ENCODE peak calls at places on chromosomes 11 and 22, in seven cellular contexts. One of them, this sample, is unnamed.
A peak's percentile ranks its signal among the peaks of the same experiment; 100 is the strongest.

GRCh38 chr11:68106165-68106940 is 14.8 kb downstream of the CHKA start:
- DNase-seq in IMR-90: no peak
- DNase-seq in cardiac fibroblast: peak; percentile 57
- DNase-seq in BJ: no peak
- DNase-seq in fibroblast of villous mesenchyme: no peak
- DNase-seq in heart left ventricle: no peak
- DNase-seq in GM06990: no peak
- DNase-seq in this sample: no peak

GRCh38 chr11:11422291-11423128 is 69.5 kb upstream of the CSNK2A3 start:
- DNase-seq in IMR-90: no peak
- DNase-seq in cardiac fibroblast: no peak
- DNase-seq in BJ: no peak
- DNase-seq in fibroblast of villous mesenchyme: no peak
- DNase-seq in heart left ventricle: no peak
- DNase-seq in GM06990: no peak
- DNase-seq in this sample: no peak

GRCh38 chr11:16788141-16789060 is 50.0 kb downstream of the C11orf58 start:
- DNase-seq in IMR-90: peak; percentile 71
- DNase-seq in cardiac fibroblast: peak; percentile 87
- DNase-seq in BJ: no peak
- DNase-seq in fibroblast of villous mesenchyme: peak; percentile 68
- DNase-seq in heart left ventricle: peak; percentile 67
- DNase-seq in GM06990: peak; percentile 67
- DNase-seq in this sample: peak; percentile 78

GRCh38 chr11:118164885-118165284 is 11.6 kb downstream of the SCN2B start:
- DNase-seq in IMR-90: no peak
- DNase-seq in cardiac fibroblast: no peak
- DNase-seq in BJ: no peak
- DNase-seq in fibroblast of villous mesenchyme: no peak
- DNase-seq in heart left ventricle: no peak
- DNase-seq in GM06990: no peak
- DNase-seq in this sample: no peak

GRCh38 chr11:117888140-117888561 is 11.7 kb upstream of the FXYD6 start:
- DNase-seq in IMR-90: no peak
- DNase-seq in cardiac fibroblast: no peak
- DNase-seq in BJ: no peak
- DNase-seq in fibroblast of villous mesenchyme: no peak
- DNase-seq in heart left ventricle: no peak
- DNase-seq in GM06990: no peak
- DNase-seq in this sample: no peak

GRCh38 chr22:23538502-23538860 is 41.6 kb downstream of the IGLL1 start:
- DNase-seq in IMR-90: no peak
- DNase-seq in cardiac fibroblast: no peak
- DNase-seq in BJ: no peak
- DNase-seq in fibroblast of villous mesenchyme: no peak
- DNase-seq in heart left ventricle: no peak
- DNase-seq in GM06990: no peak
- DNase-seq in this sample: peak; percentile 6

GRCh38 chr11:1230121-1230455 is 7.2 kb downstream of the MUC5B start:
- DNase-seq in IMR-90: no peak
- DNase-seq in cardiac fibroblast: no peak
- DNase-seq in BJ: no peak
- DNase-seq in fibroblast of villous mesenchyme: no peak
- DNase-seq in heart left ventricle: no peak
- DNase-seq in GM06990: no peak
- DNase-seq in this sample: no peak

GRCh38 chr11:22808559-22809197 is 20.9 kb downstream of the SVIP start:
- DNase-seq in IMR-90: no peak
- DNase-seq in cardiac fibroblast: peak; percentile 44
- DNase-seq in BJ: no peak
- DNase-seq in fibroblast of villous mesenchyme: no peak
- DNase-seq in heart left ventricle: peak; percentile 37
- DNase-seq in GM06990: no peak
- DNase-seq in this sample: no peak

GRCh38 chr11:13984616-13985474 is 22.3 kb downstream of the SPON1 start:
- DNase-seq in IMR-90: peak; percentile 95
- DNase-seq in cardiac fibroblast: peak; percentile 69
- DNase-seq in BJ: peak; percentile 75
- DNase-seq in fibroblast of villous mesenchyme: peak; percentile 94
- DNase-seq in heart left ventricle: no peak
- DNase-seq in GM06990: no peak
- DNase-seq in this sample: no peak

GRCh38 chr11:128835741-128836410 is 31.2 kb downstream of the KCNJ1 start:
- DNase-seq in IMR-90: no peak
- DNase-seq in cardiac fibroblast: peak; percentile 91
- DNase-seq in BJ: no peak
- DNase-seq in fibroblast of villous mesenchyme: no peak
- DNase-seq in heart left ventricle: peak; percentile 72
- DNase-seq in GM06990: no peak
- DNase-seq in this sample: peak; percentile 33

GRCh38 chr11:89491141-89491690 is at the start of gene NOX4:
- DNase-seq in IMR-90: peak; percentile 48
- DNase-seq in cardiac fibroblast: peak; percentile 61
- DNase-seq in BJ: no peak
- DNase-seq in fibroblast of villous mesenchyme: peak; percentile 16
- DNase-seq in heart left ventricle: peak; percentile 47
- DNase-seq in GM06990: no peak
- DNase-seq in this sample: peak; percentile 67

GRCh38 chr11:17711836-17712235 is 7.5 kb upstream of the MYOD1 start:
- DNase-seq in IMR-90: no peak
- DNase-seq in cardiac fibroblast: no peak
- DNase-seq in BJ: no peak
- DNase-seq in fibroblast of villous mesenchyme: no peak
- DNase-seq in heart left ventricle: no peak
- DNase-seq in GM06990: no peak
- DNase-seq in this sample: no peak

GRCh38 chr11:108944486-108945178 is 279.8 kb downstream of the DDX10 start:
- DNase-seq in IMR-90: no peak
- DNase-seq in cardiac fibroblast: no peak
- DNase-seq in BJ: no peak
- DNase-seq in fibroblast of villous mesenchyme: no peak
- DNase-seq in heart left ventricle: no peak
- DNase-seq in GM06990: no peak
- DNase-seq in this sample: no peak

GRCh38 chr11:80024119-80024518 is 583.3 kb upstream of the TENM4 start:
- DNase-seq in IMR-90: no peak
- DNase-seq in cardiac fibroblast: no peak
- DNase-seq in BJ: no peak
- DNase-seq in fibroblast of villous mesenchyme: no peak
- DNase-seq in heart left ventricle: no peak
- DNase-seq in GM06990: no peak
- DNase-seq in this sample: no peak

GRCh38 chr11:26944866-26945664 is 48.8 kb upstream of the FIBIN start:
- DNase-seq in IMR-90: peak; percentile 53
- DNase-seq in cardiac fibroblast: peak; percentile 60
- DNase-seq in BJ: peak; percentile 81
- DNase-seq in fibroblast of villous mesenchyme: no peak
- DNase-seq in heart left ventricle: no peak
- DNase-seq in GM06990: no peak
- DNase-seq in this sample: peak; percentile 40

GRCh38 chr22:18012528-18012927 is 11.8 kb downstream of the MICAL3 start:
- DNase-seq in IMR-90: peak; percentile 62
- DNase-seq in cardiac fibroblast: no peak
- DNase-seq in BJ: no peak
- DNase-seq in fibroblast of villous mesenchyme: no peak
- DNase-seq in heart left ventricle: no peak
- DNase-seq in GM06990: no peak
- DNase-seq in this sample: peak; percentile 69

GRCh38 chr11:477042-477715 is 27.1 kb downstream of the PTDSS2 start:
- DNase-seq in IMR-90: no peak
- DNase-seq in cardiac fibroblast: no peak
- DNase-seq in BJ: no peak
- DNase-seq in fibroblast of villous mesenchyme: no peak
- DNase-seq in heart left ventricle: no peak
- DNase-seq in GM06990: no peak
- DNase-seq in this sample: peak; percentile 32

GRCh38 chr11:104546486-104546885 is 351.8 kb downstream of the CASP12 start:
- DNase-seq in IMR-90: no peak
- DNase-seq in cardiac fibroblast: no peak
- DNase-seq in BJ: no peak
- DNase-seq in fibroblast of villous mesenchyme: no peak
- DNase-seq in heart left ventricle: no peak
- DNase-seq in GM06990: no peak
- DNase-seq in this sample: no peak

GRCh38 chr11:104549019-104549418 is 349.2 kb downstream of the CASP12 start:
- DNase-seq in IMR-90: no peak
- DNase-seq in cardiac fibroblast: no peak
- DNase-seq in BJ: no peak
- DNase-seq in fibroblast of villous mesenchyme: no peak
- DNase-seq in heart left ventricle: no peak
- DNase-seq in GM06990: no peak
- DNase-seq in this sample: no peak

DNA sequence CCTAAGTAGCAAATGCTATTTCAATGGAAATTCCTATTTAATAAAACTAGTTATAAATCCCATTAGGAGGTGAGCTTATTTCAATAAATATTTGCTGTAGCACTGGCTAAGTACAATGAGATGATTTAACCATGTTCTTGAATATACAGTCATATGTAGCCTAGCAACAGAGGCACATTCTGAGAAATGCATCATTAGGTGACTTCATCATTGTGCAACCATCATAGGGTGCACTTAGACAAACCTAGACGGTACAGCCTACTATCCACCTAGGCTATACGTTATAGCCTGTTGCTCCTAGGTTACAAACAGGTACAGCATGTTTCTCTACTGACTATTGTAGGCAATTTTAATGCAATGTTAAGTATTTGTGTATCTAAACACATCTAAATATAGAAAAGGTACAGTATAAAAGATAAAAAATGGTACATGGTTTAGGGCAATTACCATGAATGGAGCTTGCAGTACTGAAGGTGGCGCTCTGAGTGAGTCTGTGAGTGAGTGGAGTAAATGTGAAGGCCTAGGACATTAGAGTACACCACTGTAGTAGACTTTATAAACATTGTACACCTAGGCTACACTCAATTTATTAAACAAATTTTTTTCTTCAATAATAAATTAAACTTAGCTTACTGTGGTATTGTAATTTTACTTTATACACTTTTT is 350.1 kb downstream of the CASP12 start:
- DNase-seq in IMR-90: peak; percentile 63
- DNase-seq in cardiac fibroblast: peak; percentile 18
- DNase-seq in BJ: no peak
- DNase-seq in fibroblast of villous mesenchyme: no peak
- DNase-seq in heart left ventricle: no peak
- DNase-seq in GM06990: no peak
- DNase-seq in this sample: peak; percentile 58
- TF ChIP-seq CTCF in IMR-90: no peak
- TF ChIP-seq CTCF in cardiac fibroblast: no peak
- TF ChIP-seq CTCF in BJ: no peak
- TF ChIP-seq CTCF in fibroblast of villous mesenchyme: peak; percentile 13
- TF ChIP-seq CTCF in heart left ventricle: no peak
- TF ChIP-seq CTCF in GM06990: no peak
- TF ChIP-seq CTCF in this sample: peak; percentile 3

GRCh38 chr11:34270711-34271110 is 87.1 kb downstream of the ABTB2 start:
- DNase-seq in IMR-90: no peak
- DNase-seq in cardiac fibroblast: no peak
- DNase-seq in BJ: no peak
- DNase-seq in fibroblast of villous mesenchyme: no peak
- DNase-seq in heart left ventricle: no peak
- DNase-seq in GM06990: no peak
- DNase-seq in this sample: no peak
- H3K4me3 ChIP-seq in IMR-90: no peak overlapping the region
- H3K4me3 ChIP-seq in cardiac fibroblast: no peak overlapping the region
- H3K4me3 ChIP-seq in BJ: no peak overlapping the region
- H3K4me3 ChIP-seq in fibroblast of villous mesenchyme: no peak overlapping the region
- H3K4me3 ChIP-seq in heart left ventricle: no peak overlapping the region
- H3K4me3 ChIP-seq in GM06990: no peak overlapping the region
- H3K4me3 ChIP-seq in this sample: no peak overlapping the region

GRCh38 chr22:49923445-49923844 is 5.0 kb downstream of the CRELD2 start:
- DNase-seq in IMR-90: peak; percentile 81
- DNase-seq in cardiac fibroblast: no peak
- DNase-seq in BJ: no peak
- DNase-seq in fibroblast of villous mesenchyme: no peak
- DNase-seq in heart left ventricle: no peak
- DNase-seq in GM06990: peak; percentile 85
- DNase-seq in this sample: no peak
- TF ChIP-seq CTCF in IMR-90: peak; percentile 76
- TF ChIP-seq CTCF in cardiac fibroblast: peak; percentile 6
- TF ChIP-seq CTCF in BJ: peak; percentile 35
- TF ChIP-seq CTCF in fibroblast of villous mesenchyme: peak; percentile 14
- TF ChIP-seq CTCF in heart left ventricle: no peak
- TF ChIP-seq CTCF in GM06990: peak; percentile 75
- TF ChIP-seq CTCF in this sample: peak; percentile 37

GRCh38 chr11:77040889-77041288 is 6.7 kb downstream of the B3GNT6 start:
- DNase-seq in IMR-90: no peak
- DNase-seq in cardiac fibroblast: no peak
- DNase-seq in BJ: no peak
- DNase-seq in fibroblast of villous mesenchyme: no peak
- DNase-seq in heart left ventricle: no peak
- DNase-seq in GM06990: no peak
- DNase-seq in this sample: no peak

GRCh38 chr11:77038029-77038824 is 4.0 kb downstream of the B3GNT6 start:
- DNase-seq in IMR-90: peak; percentile 29
- DNase-seq in cardiac fibroblast: no peak
- DNase-seq in BJ: no peak
- DNase-seq in fibroblast of villous mesenchyme: no peak
- DNase-seq in heart left ventricle: no peak
- DNase-seq in GM06990: no peak
- DNase-seq in this sample: no peak

GRCh38 chr11:77038825-77039326 is 4.7 kb downstream of the B3GNT6 start:
- DNase-seq in IMR-90: no peak
- DNase-seq in cardiac fibroblast: no peak
- DNase-seq in BJ: no peak
- DNase-seq in fibroblast of villous mesenchyme: no peak
- DNase-seq in heart left ventricle: no peak
- DNase-seq in GM06990: peak; percentile 23
- DNase-seq in this sample: no peak

GRCh38 chr11:77040401-77040777 is 6.2 kb downstream of the B3GNT6 start:
- DNase-seq in IMR-90: no peak
- DNase-seq in cardiac fibroblast: no peak
- DNase-seq in BJ: no peak
- DNase-seq in fibroblast of villous mesenchyme: no peak
- DNase-seq in heart left ventricle: no peak
- DNase-seq in GM06990: no peak
- DNase-seq in this sample: no peak

DNA sequence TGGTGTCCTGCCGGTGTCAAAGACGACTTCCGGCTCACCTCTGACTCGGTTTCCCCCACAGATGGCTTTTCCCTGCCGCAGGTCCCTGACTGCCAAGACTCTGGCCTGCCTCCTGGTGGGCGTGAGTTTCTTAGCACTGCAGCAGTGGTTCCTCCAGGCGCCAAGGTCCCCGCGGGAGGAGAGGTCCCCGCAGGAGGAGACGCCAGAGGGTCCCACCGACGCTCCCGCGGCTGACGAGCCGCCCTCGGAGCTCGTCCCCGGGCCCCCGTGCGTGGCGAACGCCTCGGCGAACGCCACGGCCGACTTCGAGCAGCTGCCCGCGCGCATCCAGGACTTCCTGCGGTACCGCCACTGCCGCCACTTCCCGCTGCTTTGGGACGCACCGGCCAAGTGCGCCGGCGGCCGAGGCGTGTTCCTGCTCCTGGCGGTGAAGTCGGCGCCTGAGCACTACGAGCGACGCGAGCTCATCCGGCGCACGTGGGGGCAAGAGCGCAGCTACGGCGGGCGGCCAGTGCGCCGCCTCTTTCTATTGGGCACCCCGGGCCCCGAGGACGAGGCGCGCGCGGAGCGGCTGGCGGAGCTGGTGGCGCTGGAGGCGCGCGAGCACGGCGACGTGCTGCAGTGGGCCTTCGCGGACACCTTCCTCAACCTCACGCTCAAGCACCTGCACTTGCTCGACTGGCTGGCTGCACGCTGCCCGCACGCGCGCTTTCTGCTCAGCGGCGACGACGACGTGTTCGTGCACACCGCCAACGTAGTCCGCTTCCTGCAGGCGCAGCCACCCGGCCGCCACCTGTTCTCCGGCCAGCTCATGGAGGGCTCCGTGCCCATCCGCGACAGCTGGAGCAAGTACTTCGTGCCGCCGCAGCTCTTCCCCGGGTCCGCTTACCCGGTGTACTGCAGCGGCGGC is 5.5 kb downstream of the B3GNT6 start:
- DNase-seq in IMR-90: peak; percentile 33
- DNase-seq in cardiac fibroblast: peak; percentile 50
- DNase-seq in BJ: no peak
- DNase-seq in fibroblast of villous mesenchyme: peak; percentile 53
- DNase-seq in heart left ventricle: no peak
- DNase-seq in GM06990: no peak
- DNase-seq in this sample: peak; percentile 65
- H3K4me3 ChIP-seq in IMR-90: peak overlapping the region; percentile 35
- H3K4me3 ChIP-seq in cardiac fibroblast: peak overlapping the region; percentile 43
- H3K4me3 ChIP-seq in BJ: peak overlapping the region; percentile 38
- H3K4me3 ChIP-seq in fibroblast of villous mesenchyme: peak overlapping the region; percentile 48
- H3K4me3 ChIP-seq in heart left ventricle: peak overlapping the region; percentile 50
- H3K4me3 ChIP-seq in GM06990: peak overlapping the region; percentile 4
- H3K4me3 ChIP-seq in this sample: peak overlapping the region; percentile 53